ENCODE peak calls at places on chromosomes 13 and 19, in eight cellular contexts. K is A549, F is cardiac fibroblast, D is heart right ventricle, L is progenitor cell of endocrine pancreas, P is activated B cell treated with CpG ODN at 0.5 μM for 24 hours, Q is WTC11, T is choroid plexus epithelial cell. W is an unnamed sample.

GRCh38 chr19:36528921-36529518 is 949 bp upstream of the ZNF260 start:
- DNase-seq in K (no peak), F (no peak), D (no peak), L (no peak), P (no peak), Q (peak), T (no peak), W (no peak)

GRCh38 chr19:46080561-46080960 is 39.8 kb upstream of the IGFL4 start:
- DNase-seq in K (peak), F (peak), D (no peak), L (no peak), P (no peak), Q (no peak), T (peak), W (no peak)

GRCh38 chr13:51154029-51154555 is 43.0 kb upstream of the C13orf42 start:
- DNase-seq in K (no peak), F (peak), D (no peak), L (no peak), P (no peak), Q (no peak), T (peak), W (no peak)

GRCh38 chr13:47628666-47629065 is 372.4 kb downstream of the SUCLA2 start:
- DNase-seq in K (no peak), F (peak), D (no peak), L (no peak), P (no peak), Q (no peak), T (no peak), W (no peak)

GRCh38 chr19:11708457-11708856 is 30.3 kb downstream of the ZNF823 start:
- DNase-seq in K (no peak), F (no peak), D (no peak), L (no peak), P (no peak), Q (no peak), T (no peak), W (no peak)

GRCh38 chr13:54185785-54186184 is 1157.2 kb downstream of the OLFM4 start:
- DNase-seq in K (no peak), F (no peak), D (no peak), L (no peak), P (no peak), Q (peak), T (no peak), W (no peak)

GRCh38 chr19:48812094-48812929 is 1.5 kb upstream of the BCAT2 start:
- DNase-seq in K (peak), F (peak), D (peak), L (peak), P (peak), Q (peak), T (peak), W (no peak)

GRCh38 chr13:24995225-24995804 is 100.6 kb upstream of the PABPC3 start:
- DNase-seq in K (peak), F (peak), D (no peak), L (peak), P (no peak), Q (peak), T (peak), W (no peak)

GRCh38 chr19:46357846-46358583 is 11.1 kb downstream of the PPP5C start:
- DNase-seq in K (no peak), F (peak), D (no peak), L (no peak), P (no peak), Q (no peak), T (peak), W (no peak)

GRCh38 chr13:98584668-98585397 is 7.9 kb upstream of the STK24 start:
- DNase-seq in K (no peak), F (no peak), D (no peak), L (no peak), P (no peak), Q (no peak), T (peak), W (no peak)

GRCh38 chr19:7004313-7004931 is 16.8 kb downstream of the MBD3L2B start:
- DNase-seq in K (peak), F (no peak), D (no peak), L (no peak), P (no peak), Q (no peak), T (no peak), W (no peak)

GRCh38 chr19:12113121-12113520 is 27.0 kb downstream of the ZNF20 start:
- DNase-seq in K (no peak), F (no peak), D (no peak), L (no peak), P (no peak), Q (no peak), T (no peak), W (no peak)

GRCh38 chr19:49809155-49809986 is 3.7 kb downstream of the FUZ start:
- DNase-seq in K (peak), F (no peak), D (peak), L (peak), P (peak), Q (peak), T (peak), W (peak)

GRCh38 chr13:73190477-73190876 is 131.7 kb downstream of the KLF5 start:
- DNase-seq in K (no peak), F (no peak), D (no peak), L (no peak), P (no peak), Q (no peak), T (no peak), W (no peak)

GRCh38 chr19:8020681-8021080 is 15.2 kb upstream of the ELAVL1 start:
- DNase-seq in K (no peak), F (no peak), D (no peak), L (no peak), P (no peak), Q (no peak), T (no peak), W (no peak)

GRCh38 chr19:8022275-8022674 is 16.8 kb upstream of the ELAVL1 start:
- DNase-seq in K (no peak), F (no peak), D (no peak), L (no peak), P (no peak), Q (no peak), T (no peak), W (no peak)

GRCh38 chr19:8023371-8023770 is 17.9 kb upstream of the ELAVL1 start:
- DNase-seq in K (no peak), F (no peak), D (no peak), L (no peak), P (no peak), Q (no peak), T (no peak), W (no peak)

GRCh38 chr19:8021374-8021773 is 15.9 kb upstream of the ELAVL1 start:
- DNase-seq in K (no peak), F (no peak), D (no peak), L (no peak), P (no peak), Q (no peak), T (no peak), W (no peak)

GRCh38 chr19:8017808-8018207 is 12.4 kb upstream of the ELAVL1 start:
- DNase-seq in K (no peak), F (no peak), D (no peak), L (no peak), P (peak), Q (no peak), T (no peak), W (peak)
- TF ChIP-seq CTCF in K (no peak), F (no peak), D (no peak), L (peak), P (no peak), Q (no peak), T (peak), W (peak)

DNA sequence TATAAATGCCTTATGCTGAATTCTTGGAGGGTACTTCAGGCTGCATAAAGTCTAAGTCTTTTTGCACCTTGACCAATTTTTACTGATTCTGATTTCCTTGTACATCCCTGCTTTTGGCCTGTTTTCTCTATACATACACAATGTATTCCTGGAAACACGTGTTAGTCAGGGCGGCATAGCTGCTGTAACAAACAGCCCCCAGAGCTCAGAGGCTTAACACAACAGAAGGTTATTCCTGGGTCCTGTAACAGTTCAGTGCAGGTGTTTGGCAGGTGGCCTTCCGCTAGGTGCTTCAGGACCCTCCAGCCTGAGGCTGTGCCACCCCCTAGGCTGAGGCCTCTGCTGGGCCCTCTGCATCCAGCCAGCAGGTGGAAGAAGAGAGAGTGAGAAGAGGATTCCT is 82.9 kb downstream of the ZAR1L start:
- DNase-seq in K (no peak), F (no peak), D (no peak), L (no peak), P (no peak), Q (no peak), T (no peak), W (no peak)
- TF ChIP-seq CTCF in K (no peak), F (no peak), D (no peak), L (no peak), P (no peak), Q (no peak), T (no peak), W (no peak)

GRCh38 chr13:41658057-41658642 is 200.8 kb downstream of the RGCC start:
- DNase-seq in K (no peak), F (peak), D (no peak), L (no peak), P (no peak), Q (no peak), T (peak), W (no peak)
- TF ChIP-seq CTCF in K (no peak), F (no peak), D (no peak), L (no peak), P (no peak), Q (no peak), T (peak), W (no peak)

GRCh38 chr13:69524459-69525155 is 583.0 kb upstream of the ATXN8OS start:
- DNase-seq in K (no peak), F (peak), D (no peak), L (no peak), P (no peak), Q (no peak), T (peak), W (no peak)
- TF ChIP-seq CTCF in K (peak), F (no peak), D (no peak), L (peak), P (no peak), Q (no peak), T (peak), W (no peak)